ENCODE peak calls at places on chromosomes 7 and 10, in eight cellular contexts. J, I, W, P, Z, H, E and Y are unnamed samples.

GRCh38 chr7:28700790-28701203 is 257.3 kb downstream of the TRIL start:
- DNase-seq in W (no peak), J (no peak), I (no peak), H (peak), P (no peak), Z (no peak), E (no peak), Y (no peak)

GRCh38 chr10:34252111-34252510 is 563.0 kb downstream of the PARD3 start:
- DNase-seq in P (peak), J (no peak), I (peak), E (no peak), Z (no peak), H (no peak), W (no peak), Y (no peak)

GRCh38 chr10:30170814-30171213 is 111.4 kb upstream of the JCAD start:
- DNase-seq in I (peak), J (no peak), P (no peak), E (peak), Z (no peak), H (no peak), W (no peak), Y (no peak)

GRCh38 chr7:30657131-30657530 is 25.1 kb downstream of the CRHR2 start:
- DNase-seq in P (no peak), E (no peak), J (no peak), I (no peak), Z (no peak), W (peak), H (no peak), Y (no peak)

GRCh38 chr10:43222296-43222695 is 44.6 kb downstream of the RASGEF1A start:
- DNase-seq in W (peak), I (no peak), P (no peak), H (no peak), E (no peak), J (peak), Z (no peak), Y (no peak)

GRCh38 chr10:102068216-102068615 is 3.1 kb downstream of the HPS6 start:
- DNase-seq in J (peak), I (peak), Z (no peak), H (no peak), E (no peak), W (no peak), P (no peak), Y (no peak)

GRCh38 chr7:86939197-86939814 is 120.1 kb downstream of the ELAPOR2 start:
- DNase-seq in J (peak), I (peak), P (peak), Z (peak), E (peak), H (peak), W (no peak), Y (no peak)

GRCh38 chr10:109975251-109975650 is 32.5 kb upstream of the ADD3 start:
- DNase-seq in P (no peak), W (no peak), H (no peak), E (no peak), J (peak), Z (no peak), I (no peak), Y (no peak)

GRCh38 chr7:17633099-17633498 is 307.2 kb downstream of the SNX13 start:
- DNase-seq in P (peak), E (peak), Z (no peak), I (peak), J (no peak), H (peak), W (no peak), Y (no peak)

GRCh38 chr7:36487756-36488336 is 98.2 kb downstream of the ANLN start:
- DNase-seq in Z (no peak), W (no peak), H (peak), J (peak), I (peak), P (peak), E (peak), Y (no peak)

GRCh38 chr7:142188846-142189245 is 69.0 kb downstream of the PRSS58 start:
- DNase-seq in H (no peak), I (no peak), P (peak), E (peak), W (no peak), J (no peak), Z (no peak), Y (no peak)

GRCh38 chr10:131478398-131478989 is 167.0 kb upstream of the TCERG1L start:
- DNase-seq in W (no peak), E (no peak), Z (no peak), P (no peak), H (no peak), J (no peak), I (no peak), Y (no peak)

GRCh38 chr7:21717323-21717722 is 174.5 kb downstream of the DNAH11 start:
- DNase-seq in P (no peak), Z (no peak), E (no peak), I (no peak), J (no peak), H (no peak), W (no peak), Y (no peak)

GRCh38 chr7:21719846-21720245 is 177.0 kb downstream of the DNAH11 start:
- DNase-seq in W (no peak), I (no peak), E (no peak), J (no peak), H (no peak), P (no peak), Z (no peak), Y (no peak)

GRCh38 chr7:21724562-21724961 is 181.7 kb downstream of the DNAH11 start:
- DNase-seq in J (no peak), I (no peak), Z (no peak), W (no peak), E (no peak), H (no peak), P (no peak), Y (no peak)

GRCh38 chr7:21722371-21722770 is 179.5 kb downstream of the DNAH11 start:
- DNase-seq in I (no peak), P (no peak), W (no peak), H (peak), Z (no peak), E (no peak), J (no peak), Y (no peak)
- TF ChIP-seq CTCF in I (peak), P (no peak), W (no peak), H (peak), Z (peak), E (peak), J (peak), Y (peak)

GRCh38 chr7:105854516-105854915 is 21.9 kb downstream of the ATXN7L1 start:
- DNase-seq in Z (no peak), W (no peak), I (peak), E (no peak), P (no peak), J (no peak), H (no peak), Y (no peak)

GRCh38 chr7:105851064-105851463 is 25.3 kb downstream of the ATXN7L1 start:
- DNase-seq in H (no peak), I (no peak), P (no peak), J (no peak), W (no peak), Z (no peak), E (no peak), Y (no peak)

GRCh38 chr7:105849122-105849855 is 27.1 kb downstream of the ATXN7L1 start:
- DNase-seq in Z (no peak), H (peak), J (no peak), W (no peak), I (peak), E (peak), P (no peak), Y (no peak)

GRCh38 chr7:105857009-105857952 is 19.1 kb downstream of the ATXN7L1 start:
- DNase-seq in Z (no peak), P (no peak), H (no peak), I (no peak), J (no peak), W (no peak), E (no peak), Y (no peak)

DNA sequence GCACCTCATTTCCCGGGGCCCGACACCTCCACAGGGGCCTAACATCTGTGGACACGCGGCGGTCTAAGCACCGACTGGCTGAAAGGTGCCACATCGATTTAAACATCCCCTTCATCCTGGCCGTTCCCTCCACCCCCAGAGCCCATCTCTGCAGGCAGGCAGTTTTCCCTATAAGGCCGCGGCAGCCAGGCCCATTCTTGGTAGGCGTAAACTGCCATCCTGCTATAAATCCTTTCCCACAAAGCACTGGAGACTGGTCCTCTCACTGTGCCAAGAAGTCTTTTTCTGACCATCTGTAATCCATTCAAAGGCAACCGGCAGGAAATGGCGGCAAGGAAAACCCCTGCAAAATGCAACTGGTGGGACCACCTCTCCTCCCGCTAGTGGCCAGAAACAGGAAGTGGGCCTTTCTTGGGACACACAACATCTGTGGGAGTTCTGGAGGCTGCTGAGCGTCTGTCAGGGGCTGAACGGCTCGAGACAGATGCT is 22.4 kb downstream of the ATXN7L1 start:
- DNase-seq in P (no peak), W (no peak), I (peak), H (no peak), J (no peak), Z (no peak), E (no peak), Y (no peak)
- TF ChIP-seq CTCF in P (no peak), W (no peak), I (peak), H (peak), J (no peak), Z (no peak), E (no peak), Y (no peak)

GRCh38 chr10:12801214-12802087 is 200.1 kb downstream of the CCDC3 start:
- DNase-seq in P (no peak), E (no peak), W (no peak), I (no peak), H (no peak), J (no peak), Z (no peak), Y (no peak)

GRCh38 chr10:12799144-12799543 is 202.4 kb downstream of the CCDC3 start:
- DNase-seq in H (no peak), Z (no peak), J (no peak), W (no peak), I (no peak), P (no peak), E (no peak), Y (no peak)

GRCh38 chr10:12799746-12800145 is 201.8 kb downstream of the CCDC3 start:
- DNase-seq in Z (no peak), E (no peak), W (no peak), J (no peak), P (no peak), I (no peak), H (no peak), Y (no peak)

GRCh38 chr10:12797471-12798262 is 203.8 kb downstream of the CCDC3 start:
- DNase-seq in H (no peak), W (no peak), I (no peak), E (no peak), J (no peak), P (no peak), Z (no peak), Y (no peak)

GRCh38 chr10:12800302-12800701 is 201.2 kb downstream of the CCDC3 start:
- DNase-seq in I (no peak), E (no peak), P (no peak), J (no peak), Z (no peak), H (no peak), W (no peak), Y (no peak)
- TF ChIP-seq CTCF in I (no peak), E (no peak), P (no peak), J (peak), Z (peak), H (peak), W (no peak), Y (no peak)

GRCh38 chr10:47114680-47115186 is 185.3 kb upstream of the GDF10 start:
- DNase-seq in E (no peak), P (no peak), Z (no peak), I (no peak), H (no peak), J (no peak), W (no peak), Y (no peak)

GRCh38 chr10:47113907-47114500 is 186.0 kb upstream of the GDF10 start:
- DNase-seq in I (no peak), H (no peak), J (no peak), P (no peak), Z (no peak), E (no peak), W (no peak), Y (no peak)

GRCh38 chr10:47112612-47113011 is 187.4 kb upstream of the GDF10 start:
- DNase-seq in W (no peak), J (no peak), I (no peak), P (no peak), E (no peak), Z (no peak), H (no peak), Y (no peak)

GRCh38 chr10:47115322-47115721 is 184.7 kb upstream of the GDF10 start:
- DNase-seq in P (no peak), I (no peak), J (no peak), H (no peak), E (no peak), W (no peak), Z (no peak), Y (no peak)

GRCh38 chr10:47111329-47111862 is 188.6 kb upstream of the GDF10 start:
- DNase-seq in H (no peak), Z (no peak), J (no peak), E (no peak), I (no peak), W (no peak), P (no peak), Y (no peak)
- TF ChIP-seq CTCF in H (peak), Z (no peak), J (peak), E (no peak), I (no peak), W (no peak), P (no peak), Y (no peak)

GRCh38 chr10:111076191-111076681 is 593 bp upstream of the ADRA2A start:
- DNase-seq in J (peak), H (peak), I (peak), E (peak), Z (peak), P (peak), W (peak), Y (peak)

GRCh38 chr10:111077715-111078504 is 1.1 kb downstream of the ADRA2A start:
- DNase-seq in W (peak), P (no peak), I (peak), J (peak), H (no peak), E (no peak), Z (no peak), Y (no peak)

GRCh38 chr10:111075577-111076185 is 1.1 kb upstream of the ADRA2A start:
- DNase-seq in E (no peak), J (no peak), H (no peak), I (no peak), P (no peak), W (no peak), Z (no peak), Y (no peak)

GRCh38 chr10:111078505-111079185 is 1.8 kb downstream of the ADRA2A start:
- DNase-seq in P (no peak), J (no peak), H (no peak), E (no peak), Z (no peak), W (no peak), I (no peak), Y (no peak)

GRCh38 chr10:111076682-111077661 is at the start of gene ADRA2A:
- DNase-seq in J (peak), P (peak), W (peak), H (peak), E (peak), Z (peak), I (peak), Y (peak)
- TF ChIP-seq CTCF in J (no peak), P (no peak), W (no peak), H (no peak), E (no peak), Z (no peak), I (no peak), Y (no peak)

GRCh38 chr10:132506711-132507466 is 30.7 kb upstream of the INPP5A start:
- DNase-seq in W (peak), J (no peak), H (no peak), I (peak), P (no peak), E (no peak), Z (no peak), Y (no peak)
- TF ChIP-seq CTCF in W (no peak), J (no peak), H (no peak), I (no peak), P (no peak), E (no peak), Z (no peak), Y (no peak)

DNA sequence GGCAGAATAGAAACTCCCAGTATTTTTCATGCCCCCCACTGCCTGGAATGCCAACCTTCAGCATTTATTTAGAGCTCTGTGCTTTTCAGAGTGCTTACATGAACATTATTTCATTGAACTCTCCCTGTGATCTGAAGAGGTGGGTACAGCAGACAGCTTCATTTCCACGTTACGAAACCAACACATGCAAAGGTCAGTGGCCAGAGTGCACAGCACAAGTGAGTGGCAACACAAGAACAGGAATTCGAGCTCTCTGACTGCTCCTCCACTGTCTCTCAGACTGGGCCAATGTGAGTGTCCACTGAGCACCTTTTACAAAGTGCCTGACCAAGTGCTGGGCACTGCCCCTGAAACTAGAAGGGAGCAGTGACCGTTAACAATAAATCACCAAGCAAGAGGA is 162.9 kb downstream of the GLI3 start:
- DNase-seq in Z (no peak), H (no peak), P (no peak), E (no peak), J (no peak), I (no peak), W (no peak), Y (no peak)
- TF ChIP-seq CTCF in Z (no peak), H (no peak), P (no peak), E (no peak), J (no peak), I (no peak), W (no peak), Y (no peak)

DNA sequence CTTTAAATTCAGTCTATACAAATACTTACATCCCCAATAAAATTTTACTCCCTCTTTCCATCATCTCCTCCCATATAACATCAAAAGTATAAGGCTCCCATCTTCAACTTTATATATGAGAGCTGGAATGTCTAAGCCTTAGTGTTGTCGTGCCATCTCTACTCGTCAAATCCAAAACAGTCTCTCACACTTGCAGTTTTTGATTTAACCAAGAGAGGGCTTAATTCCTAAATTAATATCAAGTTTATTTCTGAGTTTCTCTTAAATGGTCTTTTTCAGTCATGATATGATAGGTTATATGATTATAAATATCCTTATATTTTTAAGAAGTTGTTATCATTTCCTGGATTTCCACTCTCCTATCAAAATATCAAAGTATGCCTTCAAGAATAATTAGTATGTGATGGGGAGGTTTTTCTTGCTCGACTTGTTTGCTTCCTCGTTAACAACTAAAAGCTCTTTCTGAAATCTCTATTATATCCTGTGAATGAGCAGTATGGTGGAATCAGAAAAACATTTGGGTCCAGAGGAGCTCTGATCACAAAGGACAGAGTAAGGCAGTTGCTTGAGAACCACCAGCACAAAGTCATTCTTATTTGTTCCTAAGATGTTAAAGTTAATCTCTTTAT is 12.5 kb upstream of the LIPK start:
- DNase-seq in I (peak), W (no peak), Z (no peak), P (no peak), E (no peak), J (no peak), H (no peak), Y (no peak)
- TF ChIP-seq CTCF in I (peak), W (no peak), Z (peak), P (peak), E (peak), J (peak), H (peak), Y (peak)

GRCh38 chr7:158494643-158495042 is 93.0 kb downstream of the PTPRN2 start:
- DNase-seq in Z (no peak), W (no peak), P (no peak), I (no peak), E (no peak), J (no peak), H (no peak), Y (no peak)

GRCh38 chr7:158495256-158495655 is 92.4 kb downstream of the PTPRN2 start:
- DNase-seq in J (no peak), E (no peak), H (no peak), P (no peak), Z (no peak), I (no peak), W (no peak), Y (no peak)

GRCh38 chr7:158497627-158498026 is 90.0 kb downstream of the PTPRN2 start:
- DNase-seq in P (no peak), H (no peak), Z (no peak), J (no peak), E (no peak), W (no peak), I (no peak), Y (no peak)

GRCh38 chr7:158494162-158494586 is 93.4 kb downstream of the PTPRN2 start:
- DNase-seq in W (no peak), J (no peak), Z (no peak), I (no peak), P (no peak), E (no peak), H (no peak), Y (no peak)

GRCh38 chr7:158495780-158496179 is 91.8 kb downstream of the PTPRN2 start:
- DNase-seq in J (peak), E (no peak), W (no peak), H (no peak), I (no peak), Z (no peak), P (peak), Y (no peak)
- TF ChIP-seq CTCF in J (peak), E (no peak), W (no peak), H (peak), I (no peak), Z (no peak), P (peak), Y (no peak)

DNA sequence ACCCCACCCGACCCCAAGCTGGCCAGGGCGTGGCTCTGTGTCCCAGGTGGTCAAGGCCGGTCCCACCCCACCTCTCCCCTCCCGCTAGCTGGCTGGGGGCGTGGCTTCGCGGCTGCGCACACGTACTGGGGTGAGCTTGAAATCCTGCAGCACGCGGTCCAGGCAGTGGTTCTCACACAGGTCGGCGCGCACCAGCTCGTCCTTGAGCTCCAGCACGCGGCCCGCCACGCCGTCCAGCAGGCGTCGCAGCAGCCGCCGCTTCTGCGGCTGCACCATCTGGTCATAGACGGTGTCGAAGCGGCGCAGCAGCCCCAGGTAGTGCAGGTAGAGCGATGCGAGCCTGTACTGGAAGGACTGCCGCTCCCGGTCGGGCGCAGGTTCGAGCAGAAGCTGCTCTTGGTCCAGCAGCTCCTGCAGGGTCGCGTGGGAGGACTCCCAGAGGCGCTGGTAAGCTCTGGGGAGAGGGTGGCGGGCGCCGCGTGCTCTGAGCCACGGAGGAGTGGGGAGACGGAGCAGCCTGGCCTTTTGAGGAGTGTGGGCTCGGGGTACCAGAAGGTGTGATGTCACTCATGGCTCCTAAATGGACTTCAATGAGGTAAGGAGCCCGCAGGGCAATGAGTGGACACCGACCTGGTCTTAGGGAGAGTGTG is 5.8 kb downstream of the H2BK1 start:
- DNase-seq in Z (no peak), H (no peak), W (no peak), P (no peak), I (no peak), J (no peak), E (no peak), Y (no peak)
- TF ChIP-seq CTCF in Z (no peak), H (no peak), W (no peak), P (no peak), I (no peak), J (no peak), E (no peak), Y (no peak)